ENCODE peak calls at places on chromosomes 3 and 15, in four cellular contexts. One of them, this sample, is unnamed.
A peak's percentile ranks its signal among the peaks of the same experiment; 100 is the strongest.

GRCh38 chr3:125148836-125149235 is 63.7 kb downstream of the SLC12A8 start:
- DNase-seq in GM06990: peak; percentile 80
- DNase-seq in stomach: no peak
- DNase-seq in fibroblast of lung: peak; percentile 59
- DNase-seq in this sample: peak; percentile 49

GRCh38 chr3:151795276-151795675 is 18.6 kb upstream of the AADAC start:
- DNase-seq in stomach: no peak
- DNase-seq in fibroblast of lung: peak; percentile 67
- DNase-seq in GM06990: no peak
- DNase-seq in this sample: no peak

GRCh38 chr15:32877620-32878019 is 159.8 kb downstream of the GREM1 start:
- DNase-seq in fibroblast of lung: no peak
- DNase-seq in stomach: no peak
- DNase-seq in GM06990: no peak
- DNase-seq in this sample: no peak

GRCh38 chr15:86001200-86001599 is 78.5 kb upstream of the AGBL1 start:
- DNase-seq in GM06990: no peak
- DNase-seq in stomach: no peak
- DNase-seq in fibroblast of lung: no peak
- DNase-seq in this sample: no peak

GRCh38 chr3:191328383-191328962 is 721 bp upstream of the CCDC50 start:
- DNase-seq in fibroblast of lung: no peak
- DNase-seq in stomach: no peak
- DNase-seq in GM06990: no peak
- DNase-seq in this sample: no peak

GRCh38 chr3:124117486-124117885 is 125.6 kb upstream of the ROPN1 start:
- DNase-seq in stomach: no peak
- DNase-seq in GM06990: no peak
- DNase-seq in fibroblast of lung: peak; percentile 76
- DNase-seq in this sample: peak; percentile 52

GRCh38 chr15:35196273-35196672 is 111.2 kb upstream of the NANOGP8 start:
- DNase-seq in fibroblast of lung: no peak
- DNase-seq in stomach: no peak
- DNase-seq in GM06990: no peak
- DNase-seq in this sample: no peak

GRCh38 chr15:98904466-98905048 is 103.0 kb downstream of the PGPEP1L start:
- DNase-seq in fibroblast of lung: peak; percentile 71
- DNase-seq in stomach: no peak
- DNase-seq in GM06990: no peak
- DNase-seq in this sample: no peak

GRCh38 chr3:69110941-69111546 is 11.4 kb downstream of the LMOD3 start:
- DNase-seq in GM06990: no peak
- DNase-seq in fibroblast of lung: no peak
- DNase-seq in stomach: no peak
- DNase-seq in this sample: no peak

GRCh38 chr15:81091889-81092558 is 42.0 kb upstream of the CFAP161 start:
- DNase-seq in stomach: no peak
- DNase-seq in fibroblast of lung: peak; percentile 85
- DNase-seq in GM06990: no peak
- DNase-seq in this sample: no peak

GRCh38 chr3:114498779-114499370 is 205.0 kb downstream of the TIGIT start:
- DNase-seq in fibroblast of lung: peak; percentile 66
- DNase-seq in stomach: no peak
- DNase-seq in GM06990: no peak
- DNase-seq in this sample: no peak

GRCh38 chr15:73892446-73893226 is 19.3 kb downstream of the TBC1D21 start:
- DNase-seq in stomach: no peak
- DNase-seq in fibroblast of lung: no peak
- DNase-seq in GM06990: no peak
- DNase-seq in this sample: no peak

GRCh38 chr15:92724144-92724543 is 68.6 kb upstream of the FAM174B start:
- DNase-seq in stomach: no peak
- DNase-seq in fibroblast of lung: no peak
- DNase-seq in GM06990: no peak
- DNase-seq in this sample: no peak

GRCh38 chr3:117735481-117736101 is 1026.0 kb downstream of the TUSC7 start:
- DNase-seq in GM06990: no peak
- DNase-seq in stomach: no peak
- DNase-seq in fibroblast of lung: peak; percentile 70
- DNase-seq in this sample: no peak

GRCh38 chr3:40566699-40567098 is 41.9 kb downstream of the ZNF621 start:
- DNase-seq in stomach: no peak
- DNase-seq in fibroblast of lung: no peak
- DNase-seq in GM06990: no peak
- DNase-seq in this sample: no peak

GRCh38 chr15:73352082-73352481 is 16.7 kb downstream of the HCN4 start:
- DNase-seq in stomach: no peak
- DNase-seq in fibroblast of lung: no peak
- DNase-seq in GM06990: no peak
- DNase-seq in this sample: no peak

GRCh38 chr3:129231331-129232119 is 17.9 kb upstream of the COPG1 start:
- DNase-seq in GM06990: no peak
- DNase-seq in fibroblast of lung: peak; percentile 42
- DNase-seq in stomach: no peak
- DNase-seq in this sample: no peak

GRCh38 chr15:37979597-37979996 is 45.2 kb downstream of the TMCO5A start:
- DNase-seq in GM06990: no peak
- DNase-seq in fibroblast of lung: no peak
- DNase-seq in stomach: no peak
- DNase-seq in this sample: no peak

GRCh38 chr15:48090115-48090514 is 30.7 kb upstream of the SLC24A5 start:
- DNase-seq in stomach: no peak
- DNase-seq in fibroblast of lung: no peak
- DNase-seq in GM06990: no peak
- DNase-seq in this sample: no peak

GRCh38 chr3:71987828-71988227 is 202.9 kb upstream of the PROK2 start:
- DNase-seq in GM06990: no peak
- DNase-seq in stomach: no peak
- DNase-seq in fibroblast of lung: peak; percentile 6
- DNase-seq in this sample: no peak

GRCh38 chr3:177196473-177197040 is 725 bp downstream of the TBL1XR1 start:
- DNase-seq in stomach: peak; percentile 35
- DNase-seq in fibroblast of lung: peak; percentile 48
- DNase-seq in GM06990: peak; percentile 72
- DNase-seq in this sample: peak; percentile 3

GRCh38 chr15:44537728-44538240 is 837 bp downstream of the EIF3J start:
- DNase-seq in GM06990: no peak
- DNase-seq in fibroblast of lung: peak; percentile 60
- DNase-seq in stomach: no peak
- DNase-seq in this sample: no peak

GRCh38 chr3:52429779-52430415 is 15.0 kb downstream of the SEMA3G start:
- DNase-seq in fibroblast of lung: no peak
- DNase-seq in stomach: no peak
- DNase-seq in GM06990: no peak
- DNase-seq in this sample: no peak

GRCh38 chr3:184169896-184170875 is 4.5 kb upstream of the AP2M1 start:
- DNase-seq in stomach: no peak
- DNase-seq in fibroblast of lung: no peak
- DNase-seq in GM06990: no peak
- DNase-seq in this sample: no peak

GRCh38 chr3:184808021-184808420 is 3.9 kb upstream of the VPS8 start:
- DNase-seq in GM06990: no peak
- DNase-seq in fibroblast of lung: no peak
- DNase-seq in stomach: no peak
- DNase-seq in this sample: no peak

GRCh38 chr15:100623301-100623700 is 20.9 kb downstream of the ASB7 start:
- DNase-seq in GM06990: no peak
- DNase-seq in fibroblast of lung: no peak
- DNase-seq in stomach: no peak
- DNase-seq in this sample: no peak

GRCh38 chr3:52088445-52089367 is 32.3 kb upstream of the DUSP7 start:
- DNase-seq in stomach: no peak
- DNase-seq in fibroblast of lung: peak; percentile 89
- DNase-seq in GM06990: no peak
- DNase-seq in this sample: no peak

GRCh38 chr15:78702609-78703332 is 61.8 kb upstream of the CHRNB4 start:
- DNase-seq in stomach: no peak
- DNase-seq in fibroblast of lung: no peak
- DNase-seq in GM06990: no peak
- DNase-seq in this sample: no peak

GRCh38 chr15:59255647-59256380 is 49.2 kb downstream of the LDHAL6B start:
- DNase-seq in GM06990: no peak
- DNase-seq in stomach: no peak
- DNase-seq in fibroblast of lung: no peak
- DNase-seq in this sample: no peak

GRCh38 chr3:18657858-18658820 is 233.0 kb upstream of the SATB1 start:
- DNase-seq in stomach: no peak
- DNase-seq in fibroblast of lung: no peak
- DNase-seq in GM06990: no peak
- DNase-seq in this sample: no peak

GRCh38 chr3:5799421-5799820 is 611.9 kb downstream of the EDEM1 start:
- DNase-seq in stomach: no peak
- DNase-seq in GM06990: no peak
- DNase-seq in fibroblast of lung: no peak
- DNase-seq in this sample: no peak

GRCh38 chr15:60928210-60928609 is 300.9 kb downstream of the RORA start:
- DNase-seq in fibroblast of lung: no peak
- DNase-seq in stomach: no peak
- DNase-seq in GM06990: no peak
- DNase-seq in this sample: no peak

GRCh38 chr15:85091990-85092389 is 110.3 kb downstream of the PDE8A start:
- DNase-seq in fibroblast of lung: no peak
- DNase-seq in GM06990: no peak
- DNase-seq in stomach: no peak
- DNase-seq in this sample: no peak

GRCh38 chr3:14549256-14549931 is 9.3 kb upstream of the GRIP2 start:
- DNase-seq in fibroblast of lung: no peak
- DNase-seq in GM06990: no peak
- DNase-seq in stomach: no peak
- DNase-seq in this sample: no peak

GRCh38 chr15:80059786-80060489 is 462 bp downstream of the ZFAND6 start:
- DNase-seq in stomach: peak; percentile 45
- DNase-seq in GM06990: no peak
- DNase-seq in fibroblast of lung: no peak
- DNase-seq in this sample: peak; percentile 5

GRCh38 chr3:132549890-132550578 is 47.0 kb upstream of the ACKR4 start:
- DNase-seq in GM06990: peak; percentile 9
- DNase-seq in fibroblast of lung: peak; percentile 70
- DNase-seq in stomach: no peak
- DNase-seq in this sample: no peak

DNA sequence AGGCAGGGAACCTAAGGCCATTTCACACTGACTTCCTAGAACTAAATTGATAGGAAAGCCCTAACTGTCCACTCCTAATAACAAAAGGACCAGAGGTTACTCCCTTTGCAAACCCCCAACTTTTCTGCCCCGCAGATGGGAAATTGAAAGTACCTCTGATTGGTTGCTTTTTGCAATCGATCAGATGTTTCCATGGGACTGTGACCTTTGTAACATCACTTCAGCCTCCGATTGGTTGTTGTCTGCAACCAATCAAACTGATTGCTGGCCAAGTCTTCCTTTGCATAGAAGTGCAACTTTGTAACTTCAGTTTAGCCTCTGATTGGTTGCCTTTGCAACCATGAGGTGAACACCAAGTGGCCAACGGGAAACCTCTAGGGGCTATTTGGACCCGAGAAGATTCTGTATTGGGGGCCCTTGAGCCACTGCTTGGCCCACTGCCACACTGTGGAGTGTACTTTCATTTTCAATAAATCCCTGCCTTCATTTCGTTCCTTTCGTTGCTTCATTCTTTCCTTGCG is 11.3 kb upstream of the KNL1 start:
- DNase-seq in stomach: no peak
- DNase-seq in fibroblast of lung: peak; percentile 51
- DNase-seq in GM06990: no peak
- DNase-seq in this sample: no peak
- H3K4me3 ChIP-seq in stomach: peak overlapping the region; percentile 28
- H3K4me3 ChIP-seq in fibroblast of lung: peak overlapping the region; percentile 52
- H3K4me3 ChIP-seq in GM06990: no peak overlapping the region
- H3K4me3 ChIP-seq in this sample: peak overlapping the region; percentile 47

GRCh38 chr3:100912571-100912970 is 80.7 kb downstream of the ABI3BP start:
- DNase-seq in fibroblast of lung: no peak
- DNase-seq in GM06990: no peak
- DNase-seq in stomach: no peak
- DNase-seq in this sample: no peak
- H3K4me3 ChIP-seq in fibroblast of lung: no peak overlapping the region
- H3K4me3 ChIP-seq in GM06990: no peak overlapping the region
- H3K4me3 ChIP-seq in stomach: no peak overlapping the region
- H3K4me3 ChIP-seq in this sample: no peak overlapping the region

GRCh38 chr15:29968099-29968892 is 114.5 kb upstream of the GOLGA8J start:
- DNase-seq in GM06990: no peak
- DNase-seq in fibroblast of lung: no peak
- DNase-seq in stomach: no peak
- DNase-seq in this sample: no peak
- H3K4me3 ChIP-seq in GM06990: no peak overlapping the region
- H3K4me3 ChIP-seq in fibroblast of lung: peak overlapping the region; percentile 50
- H3K4me3 ChIP-seq in stomach: peak overlapping the region; percentile 51
- H3K4me3 ChIP-seq in this sample: peak overlapping the region; percentile 57

GRCh38 chr3:97820780-97821179 is 1.0 kb upstream of the CRYBG3 start:
- DNase-seq in stomach: no peak
- DNase-seq in GM06990: no peak
- DNase-seq in fibroblast of lung: no peak
- DNase-seq in this sample: no peak
- H3K4me3 ChIP-seq in stomach: peak overlapping the region; percentile 93
- H3K4me3 ChIP-seq in GM06990: no peak overlapping the region
- H3K4me3 ChIP-seq in fibroblast of lung: peak overlapping the region; percentile 71
- H3K4me3 ChIP-seq in this sample: peak overlapping the region; percentile 93

GRCh38 chr15:90650117-90650955 is 66.8 kb upstream of the BLM start:
- DNase-seq in fibroblast of lung: peak; percentile 52
- DNase-seq in stomach: no peak
- DNase-seq in GM06990: no peak
- DNase-seq in this sample: no peak

GRCh38 chr15:90647326-90647725 is 69.8 kb upstream of the BLM start:
- DNase-seq in fibroblast of lung: no peak
- DNase-seq in GM06990: no peak
- DNase-seq in stomach: no peak
- DNase-seq in this sample: no peak

GRCh38 chr15:90645873-90646605 is 71.1 kb upstream of the BLM start:
- DNase-seq in stomach: peak; percentile 27
- DNase-seq in fibroblast of lung: no peak
- DNase-seq in GM06990: no peak
- DNase-seq in this sample: no peak

GRCh38 chr15:90646662-90647305 is 70.4 kb upstream of the BLM start:
- DNase-seq in GM06990: no peak
- DNase-seq in fibroblast of lung: no peak
- DNase-seq in stomach: no peak
- DNase-seq in this sample: no peak

GRCh38 chr15:90648137-90649070 is 68.7 kb upstream of the BLM start:
- DNase-seq in fibroblast of lung: peak; percentile 91
- DNase-seq in GM06990: no peak
- DNase-seq in stomach: peak; percentile 68
- DNase-seq in this sample: peak; percentile 64
- H3K4me3 ChIP-seq in fibroblast of lung: no peak overlapping the region
- H3K4me3 ChIP-seq in GM06990: no peak overlapping the region
- H3K4me3 ChIP-seq in stomach: no peak overlapping the region
- H3K4me3 ChIP-seq in this sample: peak overlapping the region; percentile 39

GRCh38 chr3:99545941-99546580 is 92.3 kb upstream of the COL8A1 start:
- DNase-seq in fibroblast of lung: peak; percentile 48
- DNase-seq in GM06990: no peak
- DNase-seq in stomach: no peak
- DNase-seq in this sample: no peak
- H3K4me3 ChIP-seq in fibroblast of lung: peak overlapping the region; percentile 35
- H3K4me3 ChIP-seq in GM06990: peak overlapping the region; percentile 17
- H3K4me3 ChIP-seq in stomach: no peak overlapping the region
- H3K4me3 ChIP-seq in this sample: peak overlapping the region; percentile 51

GRCh38 chr15:71125831-71126453 is 10.7 kb downstream of the THSD4 start:
- DNase-seq in stomach: no peak
- DNase-seq in GM06990: no peak
- DNase-seq in fibroblast of lung: peak; percentile 46
- DNase-seq in this sample: no peak
- H3K4me3 ChIP-seq in stomach: no peak overlapping the region
- H3K4me3 ChIP-seq in GM06990: no peak overlapping the region
- H3K4me3 ChIP-seq in fibroblast of lung: peak overlapping the region; percentile 5
- H3K4me3 ChIP-seq in this sample: peak overlapping the region; percentile 54

This sample was measured in thoracic aorta.